ENCODE peak calls at places on chromosomes 11 and 22, in nine cellular contexts. J is upper lobe of left lung, R is cardiac muscle cell, G is HEK293T, Z is iris pigment epithelial cell, S is nephron progenitor cell, I is adipocyte, K is cerebellar cortex, M is psoas muscle. O is an unnamed sample.
A peak's percentile ranks its signal among the peaks of the same experiment; 100 is the strongest.

GRCh38 chr11:13210424-13210823 is 67.2 kb upstream of the BMAL1 start:
- DNase-seq in J (no peak), R (peak; percentile 79), G (peak; percentile 57), Z (peak; percentile 72), S (peak; percentile 52), I (peak; percentile 76), K (peak; percentile 84), M (peak; percentile 34), O (no peak)

GRCh38 chr11:86938900-86939880 is 16.0 kb downstream of the FZD4 start:
- DNase-seq in J (no peak), R (peak; percentile 71), G (no peak), Z (peak; percentile 65), S (no peak), I (peak; percentile 87), K (peak; percentile 73), M (no peak), O (no peak)

GRCh38 chr11:101880208-101880607 is 34.6 kb upstream of the CEP126 start:
- DNase-seq in J (no peak), R (peak; percentile 33), G (peak; percentile 27), Z (peak; percentile 81), S (no peak), I (peak; percentile 51), K (peak; percentile 21), M (no peak), O (no peak)

GRCh38 chr11:63614136-63614664 is at the start of gene PLAAT3:
- DNase-seq in J (peak; percentile 96), R (peak; percentile 73), G (peak; percentile 52), Z (peak; percentile 45), S (peak; percentile 58), I (peak; percentile 79), K (peak; percentile 37), M (peak; percentile 80), O (peak; percentile 65)

GRCh38 chr22:37166675-37167066 is 17.0 kb upstream of the IL2RB start:
- DNase-seq in J (peak; percentile 93), R (peak; percentile 84), G (peak; percentile 94), Z (peak; percentile 68), S (peak; percentile 87), I (peak; percentile 90), K (peak; percentile 78), M (peak; percentile 87), O (peak; percentile 68)

GRCh38 chr11:94926698-94927237 is 46.6 kb downstream of the CWC15 start:
- DNase-seq in J (no peak), R (peak; percentile 23), G (no peak), Z (peak; percentile 95), S (peak; percentile 32), I (peak; percentile 96), K (no peak), M (peak; percentile 86), O (no peak)

GRCh38 chr22:33625959-33626358 is 294.3 kb downstream of the LARGE1 start:
- DNase-seq in J (no peak), R (no peak), G (no peak), Z (no peak), S (no peak), I (no peak), K (no peak), M (no peak), O (no peak)

GRCh38 chr11:61960532-61960931 is 6.9 kb downstream of the FTH1 start:
- DNase-seq in J (no peak), R (no peak), G (no peak), Z (no peak), S (no peak), I (no peak), K (no peak), M (no peak), O (no peak)

GRCh38 chr22:35883028-35883620 is 145.5 kb downstream of the RBFOX2 start:
- DNase-seq in J (no peak), R (peak; percentile 18), G (no peak), Z (peak; percentile 50), S (no peak), I (peak; percentile 19), K (no peak), M (no peak), O (no peak)

GRCh38 chr11:31987118-31988005 is 103.5 kb upstream of the RCN1 start:
- DNase-seq in J (peak; percentile 75), R (peak; percentile 53), G (no peak), Z (no peak), S (peak; percentile 73), I (no peak), K (no peak), M (no peak), O (no peak)

GRCh38 chr11:34105079-34105956 is at the start of gene NAT10:
- DNase-seq in J (peak; percentile 91), R (peak; percentile 99), G (peak; percentile 94), Z (peak; percentile 99), S (peak; percentile 96), I (peak; percentile 99), K (peak; percentile 98), M (peak; percentile 97), O (peak; percentile 96)

GRCh38 chr11:75631086-75631694 is 37.6 kb downstream of the MAP6 start:
- DNase-seq in J (no peak), R (no peak), G (no peak), Z (peak; percentile 76), S (peak; percentile 13), I (no peak), K (no peak), M (no peak), O (no peak)

GRCh38 chr11:31480930-31481329 is 28.5 kb downstream of the IMMP1L start:
- DNase-seq in J (no peak), R (peak; percentile 8), G (no peak), Z (no peak), S (no peak), I (no peak), K (no peak), M (no peak), O (no peak)

GRCh38 chr11:12846766-12847615 is 162.1 kb upstream of the RASSF10 start:
- DNase-seq in J (no peak), R (no peak), G (no peak), Z (no peak), S (no peak), I (no peak), K (no peak), M (no peak), O (no peak)

GRCh38 chr11:65789230-65790103 is 2.6 kb downstream of the OVOL1 start:
- DNase-seq in J (no peak), R (no peak), G (no peak), Z (no peak), S (no peak), I (no peak), K (no peak), M (no peak), O (no peak)

GRCh38 chr11:69914286-69915150 is 95.3 kb upstream of the FGF3 start:
- DNase-seq in J (no peak), R (no peak), G (no peak), Z (no peak), S (no peak), I (no peak), K (no peak), M (no peak), O (no peak)

GRCh38 chr11:24234822-24235508 is 261.9 kb upstream of the LUZP2 start:
- DNase-seq in J (no peak), R (peak; percentile 75), G (no peak), Z (peak; percentile 73), S (no peak), I (peak; percentile 14), K (no peak), M (no peak), O (no peak)